ENCODE peak calls at places on chromosomes 4 and X, in ten cellular contexts. Z is Peyer's patch, A is uterus, P is stomach, N is ovary, E is HCT116, L is NB4, D is body of pancreas, M is testis, W is esophagus squamous epithelium. C is an unnamed sample.

GRCh38 chr4:1593458-1593857 is 90.7 kb downstream of the FAM53A start:
- DNase-seq in Z (no peak), A (no peak), P (no peak), N (no peak), E (no peak), L (no peak), D (no peak), M (no peak), W (no peak), C (no peak)

GRCh38 chr4:89994176-89994873 is 99.7 kb downstream of the MMRN1 start:
- DNase-seq in Z (no peak), A (no peak), P (no peak), N (no peak), E (no peak), L (no peak), D (no peak), M (no peak), W (no peak), C (no peak)

GRCh38 chrX:25052798-25053534 is 37.2 kb upstream of the ARX start:
- DNase-seq in Z (no peak), A (no peak), P (no peak), N (no peak), E (no peak), L (no peak), D (no peak), M (no peak), W (no peak), C (no peak)

GRCh38 chr4:139609647-139610046 is 53.6 kb upstream of the SETD7 start:
- DNase-seq in Z (no peak), A (no peak), P (no peak), N (no peak), E (no peak), L (no peak), D (no peak), M (no peak), W (no peak), C (no peak)

GRCh38 chr4:24489870-24490269 is 94.5 kb downstream of the DHX15 start:
- DNase-seq in Z (no peak), A (no peak), P (no peak), N (no peak), E (no peak), L (no peak), D (no peak), M (peak; percentile 62), W (no peak), C (no peak)

GRCh38 chr4:118032691-118033090 is 1.6 kb upstream of the NDST3 start:
- DNase-seq in Z (no peak), A (no peak), P (no peak), N (no peak), E (peak; percentile 29), L (no peak), D (no peak), M (no peak), W (no peak), C (no peak)

GRCh38 chr4:177119693-177120092 is 190.0 kb upstream of the NEIL3 start:
- DNase-seq in Z (no peak), A (no peak), P (no peak), N (no peak), E (no peak), L (no peak), D (no peak), M (no peak), W (no peak), C (no peak)

GRCh38 chrX:149829751-149830191 is 48.0 kb downstream of the MAGEA9 start:
- DNase-seq in Z (no peak), A (no peak), P (no peak), N (no peak), E (no peak), L (no peak), D (no peak), M (no peak), W (no peak), C (no peak)

GRCh38 chrX:10828640-10829039 is 208.3 kb upstream of the MID1 start:
- DNase-seq in Z (no peak), A (no peak), P (peak; percentile 30), N (no peak), E (no peak), L (no peak), D (peak; percentile 35), M (no peak), W (no peak), C (no peak)

GRCh38 chrX:10832103-10832502 is 211.7 kb upstream of the MID1 start:
- DNase-seq in Z (no peak), A (no peak), P (no peak), N (no peak), E (no peak), L (no peak), D (no peak), M (no peak), W (no peak), C (no peak)

DNA sequence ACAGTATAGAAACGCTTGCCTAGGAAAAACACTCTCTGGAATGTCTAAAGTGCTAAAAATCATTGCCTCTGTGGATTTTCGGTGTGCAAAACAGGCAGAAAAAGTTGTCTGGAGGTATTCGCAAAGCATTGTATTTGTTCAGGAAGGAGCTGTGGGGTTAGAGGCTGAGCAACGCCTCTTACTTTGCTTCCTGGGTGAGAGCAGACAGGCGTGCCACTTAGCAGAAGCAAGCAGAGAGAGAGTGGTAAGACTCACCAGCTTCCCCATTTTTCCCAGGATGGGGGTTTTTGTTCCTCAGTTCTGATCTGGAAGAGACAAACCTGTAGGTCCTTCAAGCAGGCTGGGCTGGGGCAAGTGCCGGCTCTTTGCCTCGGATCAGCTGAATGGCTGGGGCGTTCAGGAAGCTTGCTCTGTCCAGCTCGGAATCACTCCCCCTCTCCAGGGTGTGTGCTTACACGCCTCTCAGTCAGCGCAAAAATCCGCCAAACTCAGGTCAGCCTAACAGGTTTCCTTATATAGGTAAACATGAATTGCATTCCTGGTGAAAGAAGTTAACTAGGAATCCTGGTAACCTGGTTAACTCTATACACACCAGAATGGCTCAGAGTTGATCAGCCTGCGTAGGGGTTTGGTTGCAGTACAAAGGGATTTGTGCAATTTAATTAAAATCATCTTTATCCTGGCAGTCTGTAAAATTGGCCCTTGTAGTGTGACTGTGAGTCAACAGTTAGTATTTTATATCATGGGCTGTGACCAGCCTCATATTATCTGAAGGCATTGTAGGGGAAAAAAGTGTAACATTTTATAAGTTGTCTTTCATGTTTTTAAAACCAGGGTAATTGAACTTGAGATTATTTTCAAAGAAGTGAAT is 213.1 kb upstream of the MID1 start:
- DNase-seq in Z (no peak), A (peak; percentile 24), P (peak; percentile 58), N (peak; percentile 24), E (no peak), L (peak; percentile 0), D (peak; percentile 42), M (peak; percentile 37), W (no peak), C (peak; percentile 55)
- TF ChIP-seq POLR2A in Z (no peak), A (no peak), P (no peak), N (no peak), E (no peak), L (no peak), D (peak; percentile 36), M (no peak), W (no peak), C (no peak)

DNA sequence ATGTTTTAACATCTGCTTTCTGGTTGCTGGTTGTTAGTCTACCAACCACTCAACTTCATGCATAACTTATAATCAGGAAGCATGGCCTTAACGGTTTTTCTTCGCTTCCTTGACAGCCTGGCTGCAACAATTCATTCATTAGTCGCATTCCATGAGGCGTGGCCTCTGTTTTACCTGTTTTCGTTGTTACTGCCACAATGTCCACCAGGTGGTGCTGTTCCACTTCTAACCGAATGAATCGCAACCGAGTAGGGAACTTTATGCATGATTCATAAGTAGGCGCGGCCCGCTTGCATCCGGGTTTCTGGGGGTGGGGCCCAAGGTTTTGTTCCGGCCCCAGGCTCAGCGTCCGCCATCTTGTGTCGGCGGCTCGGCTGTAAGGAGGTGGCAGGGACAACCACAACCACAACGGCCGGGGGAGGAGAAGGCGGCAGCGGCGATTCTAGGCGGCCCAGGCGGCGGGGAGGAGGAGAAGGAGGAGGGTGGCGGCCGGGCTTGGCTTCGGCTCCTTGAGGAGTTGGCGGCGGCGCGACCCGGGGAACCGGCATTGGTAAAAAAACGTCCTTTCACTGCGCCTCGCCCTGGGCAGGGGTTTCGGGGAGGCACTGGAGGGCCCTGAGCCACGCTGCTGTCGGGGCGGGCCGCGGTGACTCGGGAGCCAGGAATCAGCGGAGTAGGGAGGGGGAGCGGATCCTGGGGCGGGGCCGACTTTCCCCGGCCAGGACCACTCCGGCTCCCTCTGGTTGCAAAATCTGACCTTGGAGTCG is at the start of gene UBA1:
- DNase-seq in Z (peak; percentile 98), A (peak; percentile 98), P (peak; percentile 98), N (peak; percentile 97), E (peak; percentile 87), L (peak; percentile 96), D (peak; percentile 98), M (peak; percentile 96), W (peak; percentile 90), C (peak; percentile 92)
- TF ChIP-seq POLR2A in Z (peak; percentile 55), A (peak; percentile 82), P (no peak), N (peak; percentile 92), E (peak; percentile 62), L (peak; percentile 72), D (peak; percentile 89), M (peak; percentile 48), W (no peak), C (peak; percentile 76)

GRCh38 chrX:52265713-52266112 is 81.0 kb downstream of the MAGED4 start:
- DNase-seq in Z (no peak), A (no peak), P (no peak), N (no peak), E (no peak), L (no peak), D (no peak), M (no peak), W (no peak), C (no peak)

GRCh38 chrX:52263417-52263816 is 78.7 kb downstream of the MAGED4 start:
- DNase-seq in Z (no peak), A (no peak), P (no peak), N (no peak), E (no peak), L (no peak), D (no peak), M (no peak), W (no peak), C (no peak)

GRCh38 chrX:52261125-52261462 is 76.4 kb downstream of the MAGED4 start:
- DNase-seq in Z (no peak), A (no peak), P (no peak), N (no peak), E (no peak), L (no peak), D (no peak), M (no peak), W (no peak), C (no peak)

GRCh38 chrX:52262195-52262546 is 77.5 kb downstream of the MAGED4 start:
- DNase-seq in Z (no peak), A (no peak), P (no peak), N (no peak), E (no peak), L (no peak), D (no peak), M (no peak), W (no peak), C (no peak)

DNA sequence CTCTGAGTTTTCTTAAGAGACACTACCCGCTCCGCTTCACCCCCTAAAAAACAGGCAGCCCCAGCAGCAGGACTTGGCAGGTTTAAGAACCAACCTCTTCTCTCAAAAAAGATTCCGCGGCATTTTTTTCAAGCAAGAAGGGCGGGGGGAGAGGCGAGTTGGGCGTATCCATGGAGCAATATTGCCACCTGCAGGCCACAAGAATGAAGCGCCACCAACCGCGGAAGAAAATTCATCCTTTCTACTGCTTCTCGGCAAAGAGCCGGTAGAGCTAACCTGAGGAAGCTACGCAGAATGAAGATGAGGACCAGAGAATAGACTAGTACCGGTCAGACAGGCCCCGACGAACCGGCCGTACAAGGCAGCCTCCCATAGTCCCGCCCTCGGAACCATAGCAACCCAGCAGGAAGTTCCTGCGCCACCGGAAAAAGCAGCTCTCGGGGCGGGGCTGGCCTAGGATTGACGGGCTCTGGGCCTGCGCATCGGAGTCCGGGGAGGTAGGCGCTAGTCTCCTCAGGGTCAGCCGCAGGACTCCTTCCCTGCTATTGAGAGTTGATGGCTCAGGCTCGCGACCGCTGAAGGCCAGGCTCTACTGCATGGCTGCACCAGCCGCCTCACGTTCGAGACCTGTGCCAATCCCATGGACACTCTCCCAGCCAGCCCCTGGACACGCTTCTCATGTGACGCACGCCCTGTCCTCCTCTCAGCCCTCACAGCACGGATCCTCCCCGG is 76.9 kb downstream of the MAGED4 start:
- DNase-seq in Z (peak; percentile 92), A (peak; percentile 96), P (peak; percentile 96), N (peak; percentile 98), E (peak; percentile 53), L (peak; percentile 84), D (peak; percentile 98), M (peak; percentile 93), W (peak; percentile 49), C (peak; percentile 88)
- TF ChIP-seq POLR2A in Z (peak; percentile 17), A (peak; percentile 64), P (no peak), N (no peak), E (no peak), L (no peak), D (peak; percentile 77), M (no peak), W (no peak), C (peak; percentile 55)

GRCh38 chrX:11111038-11111851 is at the start of gene HCCS:
- DNase-seq in Z (peak; percentile 76), A (peak; percentile 84), P (peak; percentile 85), N (peak; percentile 83), E (peak; percentile 54), L (peak; percentile 87), D (peak; percentile 83), M (peak; percentile 89), W (peak; percentile 11), C (peak; percentile 73)
- TF ChIP-seq POLR2A in Z (peak; percentile 80), A (peak; percentile 70), P (no peak), N (peak; percentile 66), E (peak; percentile 31), L (peak; percentile 39), D (peak; percentile 76), M (no peak), W (no peak), C (peak; percentile 70)

C was measured in prostate gland.